ENCODE peak calls at places on chromosomes 3 and 15, in seven cellular contexts. Y is stimulated activated CD4-positive, alpha-beta T cell treated with anti-CD3 and anti-CD28 coated beads, Interleukin-2, amount 100 ng/mL, for 24 hours; P is breast epithelium; L is ACHN; S is T-helper 9 cell; F is stimulated activated CD8-positive, alpha-beta memory T cell treated with anti-CD3 and anti-CD28 coated beads, Interleukin-12 subunit alpha, Interleukin-12 subunit beta, amount 100 ng/mL, for 4 hours; C is ureter. G is an unnamed sample.

GRCh38 chr3:134211797-134212196 is 38.9 kb downstream of the RYK start:
- DNase-seq in S (no peak), Y (no peak), P (no peak), C (no peak), L (peak), F (no peak), G (peak)

GRCh38 chr3:36557021-36557707 is 176.9 kb downstream of the STAC start:
- DNase-seq in P (no peak), L (no peak), Y (no peak), C (peak), F (no peak), S (no peak), G (no peak)

GRCh38 chr15:63971427-63971805 is 74.9 kb downstream of the DAPK2 start:
- DNase-seq in C (peak), F (peak), L (no peak), P (no peak), S (peak), Y (peak), G (no peak)

GRCh38 chr3:152620395-152620794 is 214.5 kb upstream of the P2RY1 start:
- DNase-seq in Y (no peak), P (no peak), S (no peak), L (no peak), F (no peak), C (no peak), G (no peak)

GRCh38 chr15:91694131-91694828 is 159.2 kb upstream of the SLCO3A1 start:
- DNase-seq in Y (no peak), L (no peak), C (no peak), S (no peak), F (no peak), P (no peak), G (no peak)

GRCh38 chr3:191340976-191341375 is 10.7 kb upstream of the UTS2B start:
- DNase-seq in L (no peak), F (no peak), S (no peak), Y (no peak), P (no peak), C (no peak), G (no peak)

GRCh38 chr15:26971303-26972018 is 480 bp downstream of the GABRG3 start:
- DNase-seq in L (no peak), S (no peak), F (no peak), P (no peak), C (no peak), Y (no peak), G (no peak)

GRCh38 chr3:147380271-147380995 is 25.9 kb downstream of the ZIC4 start:
- DNase-seq in P (no peak), L (no peak), F (no peak), S (no peak), Y (no peak), C (no peak), G (no peak)

GRCh38 chr15:68203486-68203885 is 1.6 kb downstream of the CALML4 start:
- DNase-seq in S (no peak), L (no peak), C (no peak), F (no peak), P (no peak), Y (no peak), G (no peak)

GRCh38 chr3:186258968-186259367 is 103.1 kb downstream of the DGKG start:
- DNase-seq in S (no peak), L (no peak), C (no peak), Y (no peak), P (no peak), F (no peak), G (no peak)

GRCh38 chr15:81865850-81866537 is 179.8 kb downstream of the MEX3B start:
- DNase-seq in F (no peak), C (no peak), Y (no peak), S (no peak), P (no peak), L (no peak), G (no peak)

GRCh38 chr3:152260026-152260425 is 8.7 kb upstream of the MBNL1 start:
- DNase-seq in S (no peak), L (no peak), Y (no peak), P (no peak), C (no peak), F (no peak), G (no peak)

GRCh38 chr3:179898024-179898423 is 138.7 kb downstream of the PEX5L start:
- DNase-seq in C (no peak), P (no peak), F (no peak), S (no peak), L (peak), Y (no peak), G (peak)

GRCh38 chr15:85494035-85494793 is 113.8 kb downstream of the AKAP13 start:
- DNase-seq in Y (no peak), F (no peak), L (peak), S (no peak), C (no peak), P (no peak), G (peak)

GRCh38 chr15:69679623-69680228 is 227.1 kb downstream of the RPLP1 start:
- DNase-seq in S (no peak), P (no peak), L (no peak), C (no peak), Y (peak), F (peak), G (no peak)